ENCODE peak calls at places on chromosome 19, in six cellular contexts. F, Q, C, H, O and G are unnamed samples.

GRCh38 chr19:6229951-6230712 is 49.6 kb downstream of the MLLT1 start:
- DNase-seq in F (no peak), Q (no peak), C (no peak), H (no peak), O (no peak), G (no peak)

GRCh38 chr19:10431254-10431942 is 11.1 kb downstream of the PDE4A start:
- DNase-seq in F (peak), Q (peak), C (no peak), H (no peak), O (no peak), G (no peak)

GRCh38 chr19:38209671-38210457 is 14.2 kb downstream of the DPF1 start:
- DNase-seq in F (peak), Q (peak), C (peak), H (no peak), O (peak), G (no peak)

GRCh38 chr19:7652061-7652641 is 15.2 kb downstream of the STXBP2 start:
- DNase-seq in F (peak), Q (peak), C (peak), H (peak), O (peak), G (peak)

GRCh38 chr19:49442354-49442753 is 1.0 kb upstream of the SLC17A7 start:
- DNase-seq in F (peak), Q (peak), C (no peak), H (no peak), O (peak), G (no peak)

GRCh38 chr19:40266912-40267600 is 18.1 kb downstream of the AKT2 start:
- DNase-seq in F (no peak), Q (no peak), C (peak), H (no peak), O (no peak), G (no peak)

GRCh38 chr19:12953456-12954149 is 3.4 kb downstream of the GADD45GIP1 start:
- DNase-seq in F (no peak), Q (no peak), C (no peak), H (peak), O (no peak), G (no peak)

GRCh38 chr19:39078436-39079200 is 5.5 kb upstream of the ACP7 start:
- DNase-seq in F (no peak), Q (no peak), C (no peak), H (no peak), O (no peak), G (no peak)

GRCh38 chr19:58398087-58398486 is 2.6 kb downstream of the RNF225 start:
- DNase-seq in F (no peak), Q (no peak), C (no peak), H (no peak), O (peak), G (no peak)

GRCh38 chr19:56476671-56477428 is at the start of gene ZNF667:
- DNase-seq in F (no peak), Q (no peak), C (no peak), H (peak), O (no peak), G (no peak)

GRCh38 chr19:14562660-14563589 is 8.9 kb downstream of the NDUFB7 start:
- DNase-seq in F (no peak), Q (no peak), C (no peak), H (no peak), O (no peak), G (no peak)

GRCh38 chr19:33819875-33820781 is 23.5 kb downstream of the KCTD15 start:
- DNase-seq in F (peak), Q (peak), C (peak), H (peak), O (peak), G (no peak)

GRCh38 chr19:10808937-10809655 is 26.9 kb downstream of the TMED1 start:
- DNase-seq in F (no peak), Q (no peak), C (no peak), H (no peak), O (no peak), G (no peak)

GRCh38 chr19:38718747-38719543 is 25.3 kb downstream of the CAPN12 start:
- DNase-seq in F (no peak), Q (peak), C (peak), H (peak), O (no peak), G (no peak)

GRCh38 chr19:38813323-38813722 is 578 bp upstream of the LGALS4 start:
- DNase-seq in F (no peak), Q (no peak), C (no peak), H (no peak), O (no peak), G (no peak)

GRCh38 chr19:55179570-55180484 is at the start of gene SYT5:
- DNase-seq in F (peak), Q (no peak), C (peak), H (peak), O (no peak), G (no peak)

GRCh38 chr19:16649734-16650133 is 10.2 kb downstream of the SMIM7 start:
- DNase-seq in F (no peak), Q (no peak), C (no peak), H (no peak), O (no peak), G (no peak)

GRCh38 chr19:19747357-19748220 is 14.7 kb upstream of the ZNF14 start:
- DNase-seq in F (no peak), Q (no peak), C (no peak), H (no peak), O (no peak), G (no peak)

GRCh38 chr19:16351133-16351809 is 26.6 kb downstream of the KLF2 start:
- DNase-seq in F (no peak), Q (no peak), C (peak), H (no peak), O (no peak), G (no peak)

GRCh38 chr19:46132508-46133100 is 8.1 kb upstream of the IGFL3 start:
- DNase-seq in F (no peak), Q (no peak), C (no peak), H (no peak), O (no peak), G (no peak)

GRCh38 chr19:21891086-21891485 is 55.1 kb upstream of the ZNF43 start:
- DNase-seq in F (no peak), Q (no peak), C (no peak), H (no peak), O (no peak), G (no peak)

GRCh38 chr19:43640424-43640757 is 741 bp upstream of the CADM4 start:
- DNase-seq in F (no peak), Q (no peak), C (no peak), H (no peak), O (no peak), G (no peak)
- H3K27ac ChIP-seq in F (no peak), Q (no peak), C (no peak), H (no peak), O (no peak), G (no peak)

GRCh38 chr19:1087813-1088418 is 7.3 kb downstream of the POLR2E start:
- DNase-seq in F (peak), Q (no peak), C (peak), H (no peak), O (no peak), G (no peak)

GRCh38 chr19:1086618-1087017 is 8.6 kb downstream of the POLR2E start:
- DNase-seq in F (no peak), Q (no peak), C (no peak), H (no peak), O (no peak), G (no peak)

GRCh38 chr19:1089891-1090290 is 5.3 kb downstream of the POLR2E start:
- DNase-seq in F (no peak), Q (no peak), C (no peak), H (no peak), O (no peak), G (no peak)

GRCh38 chr19:1089126-1089771 is 5.9 kb downstream of the POLR2E start:
- DNase-seq in F (no peak), Q (no peak), C (no peak), H (no peak), O (no peak), G (no peak)

GRCh38 chr19:1088419-1089066 is 6.6 kb downstream of the POLR2E start:
- DNase-seq in F (no peak), Q (no peak), C (no peak), H (peak), O (no peak), G (no peak)
- TF ChIP-seq POLR2A in F (no peak), Q (no peak), C (no peak), H (no peak), O (no peak), G (no peak)

GRCh38 chr19:18428173-18428836 is 9.1 kb downstream of the SSBP4 start:
- DNase-seq in F (no peak), Q (no peak), C (no peak), H (peak), O (no peak), G (no peak)
- H3K27ac ChIP-seq in F (peak), Q (peak), C (peak), H (peak), O (peak), G (peak)

GRCh38 chr19:18280247-18281081 is 958 bp downstream of the JUND start:
- DNase-seq in F (peak), Q (peak), C (peak), H (peak), O (peak), G (peak)
- TF ChIP-seq POLR2A in F (peak), Q (peak), C (peak), H (peak), O (peak), G (peak)

GRCh38 chr19:1422943-1423342 is 15.3 kb upstream of the RPS15 start:
- DNase-seq in F (no peak), Q (no peak), C (no peak), H (no peak), O (no peak), G (no peak)

GRCh38 chr19:1423445-1424181 is 14.6 kb upstream of the RPS15 start:
- DNase-seq in F (no peak), Q (no peak), C (no peak), H (no peak), O (no peak), G (no peak)

GRCh38 chr19:1425902-1426301 is 12.3 kb upstream of the RPS15 start:
- DNase-seq in F (no peak), Q (no peak), C (no peak), H (no peak), O (no peak), G (no peak)

GRCh38 chr19:1425102-1425842 is 12.9 kb upstream of the RPS15 start:
- DNase-seq in F (no peak), Q (no peak), C (no peak), H (peak), O (no peak), G (no peak)

GRCh38 chr19:1424182-1424955 is 13.8 kb upstream of the RPS15 start:
- DNase-seq in F (no peak), Q (no peak), C (no peak), H (no peak), O (no peak), G (no peak)
- H3K27ac ChIP-seq in F (no peak), Q (no peak), C (no peak), H (peak), O (peak), G (peak)